ENCODE peak calls at places on chromosomes 11 and 22, in four cellular contexts. T, N, U and E are unnamed samples.

GRCh38 chr22:23193882-23194281 is 13.6 kb downstream of the BCR start:
- DNase-seq in T (no peak), N (peak; percentile 62), U (no peak), E (no peak)

GRCh38 chr11:61971177-61972111 is 4.0 kb upstream of the FTH1 start:
- DNase-seq in T (peak; percentile 96), N (peak; percentile 99), U (peak; percentile 100), E (peak; percentile 90)

GRCh38 chr11:119892311-119892808 is 163.4 kb upstream of the NECTIN1 start:
- DNase-seq in T (no peak), N (no peak), U (no peak), E (peak; percentile 90)

GRCh38 chr11:110990316-110990715 is 255.2 kb upstream of the POU2AF2 start:
- DNase-seq in T (no peak), N (no peak), U (no peak), E (no peak)

GRCh38 chr11:134124660-134125451 is 56.0 kb downstream of the JAM3 start:
- DNase-seq in T (peak; percentile 46), N (peak; percentile 71), U (peak; percentile 47), E (peak; percentile 78)

GRCh38 chr11:396948-397548 is 3.0 kb downstream of the PKP3 start:
- DNase-seq in T (peak; percentile 58), N (peak; percentile 71), U (peak; percentile 78), E (peak; percentile 56)

GRCh38 chr22:37431811-37432707 is 4.8 kb upstream of the ELFN2 start:
- DNase-seq in T (no peak), N (peak; percentile 100), U (peak; percentile 98), E (no peak)

GRCh38 chr11:122108192-122108799 is 7.7 kb downstream of the BLID start:
- DNase-seq in T (no peak), N (no peak), U (peak; percentile 73), E (peak; percentile 50)

GRCh38 chr22:19962909-19963806 is 21.5 kb upstream of the TXNRD2 start:
- DNase-seq in T (peak; percentile 92), N (peak; percentile 53), U (no peak), E (peak; percentile 50)

GRCh38 chr22:27113211-27114030 is 456.0 kb downstream of the MIAT start:
- DNase-seq in T (no peak), N (peak; percentile 99), U (peak; percentile 95), E (no peak)

GRCh38 chr11:133945087-133945974 is 11.4 kb downstream of the IGSF9B start:
- DNase-seq in T (no peak), N (peak; percentile 79), U (peak; percentile 69), E (peak; percentile 89)

GRCh38 chr11:72238040-72238450 is 5.9 kb downstream of the PHOX2A start:
- DNase-seq in T (peak; percentile 74), N (peak; percentile 61), U (peak; percentile 77), E (peak; percentile 94)

GRCh38 chr11:126781942-126782341 is 218.6 kb downstream of the KIRREL3 start:
- DNase-seq in T (no peak), N (no peak), U (no peak), E (no peak)

GRCh38 chr11:19729141-19729540 is 16.5 kb downstream of the NAV2 start:
- DNase-seq in T (no peak), N (no peak), U (no peak), E (no peak)

GRCh38 chr11:19394525-19395016 is 153.8 kb upstream of the E2F8 start:
- DNase-seq in T (no peak), N (no peak), U (no peak), E (no peak)

GRCh38 chr22:35317680-35318290 is 18.1 kb downstream of the TOM1 start:
- DNase-seq in T (no peak), N (no peak), U (no peak), E (no peak)

GRCh38 chr11:128814856-128815705 is 52.0 kb downstream of the KCNJ1 start:
- DNase-seq in T (no peak), N (peak; percentile 83), U (peak; percentile 93), E (no peak)

GRCh38 chr11:123251656-123252344 is 56.8 kb upstream of the CLMP start:
- DNase-seq in T (no peak), N (no peak), U (peak; percentile 88), E (no peak)

GRCh38 chr11:109590782-109591181 is 168.8 kb downstream of the C11orf87 start:
- DNase-seq in T (no peak), N (peak; percentile 17), U (no peak), E (no peak)

GRCh38 chr22:35231585-35232084 is 25.7 kb upstream of the HMGXB4 start:
- DNase-seq in T (peak; percentile 79), N (peak; percentile 52), U (peak; percentile 76), E (peak; percentile 67)

GRCh38 chr11:72983560-72983959 is 158.6 kb downstream of the FCHSD2 start:
- DNase-seq in T (no peak), N (no peak), U (no peak), E (no peak)

GRCh38 chr22:28051787-28052356 is 132.8 kb upstream of the PITPNB start:
- DNase-seq in T (no peak), N (peak; percentile 51), U (peak; percentile 80), E (peak; percentile 82)

GRCh38 chr11:126310229-126310991 is 6.5 kb downstream of the DCPS start:
- DNase-seq in T (peak; percentile 73), N (peak; percentile 58), U (peak; percentile 85), E (peak; percentile 74)

GRCh38 chr22:48738204-48738980 is 1089.3 kb downstream of the BRD1 start:
- DNase-seq in T (no peak), N (no peak), U (no peak), E (no peak)
- H3K9me3 ChIP-seq in T (no peaks in the 10 kb centered on the region), N (no peaks in the 10 kb centered on the region), U (no peaks in the 10 kb centered on the region), E (peaks cover 12% of the 10 kb centered on the region)

GRCh38 chr11:32071811-32072210 is 19.1 kb upstream of the RCN1 start:
- DNase-seq in T (no peak), N (peak; percentile 84), U (peak; percentile 74), E (no peak)
- H3K27me3 ChIP-seq in T (peaks cover 11% of the 10 kb centered on the region), N (peaks cover 25% of the 10 kb centered on the region), U (peaks cover 4% of the 10 kb centered on the region), E (no peaks in the 10 kb centered on the region)

DNA sequence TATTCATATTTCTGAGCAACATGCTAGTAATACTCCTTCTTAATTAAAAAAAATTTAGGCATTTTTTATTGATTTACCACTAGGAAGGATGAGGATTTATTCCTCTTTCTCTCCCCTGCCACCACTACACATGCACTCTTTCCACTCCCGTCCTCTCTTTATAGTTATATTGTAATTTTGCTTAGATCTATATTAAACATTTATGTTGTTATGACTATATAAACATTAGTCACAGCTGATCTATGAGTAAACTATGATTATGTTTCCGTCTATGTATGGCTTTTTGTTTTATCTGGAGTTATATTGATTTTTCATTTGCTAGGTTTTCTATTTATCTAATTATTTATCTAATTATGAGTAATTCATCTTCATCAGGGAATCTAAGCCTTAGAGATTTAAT is 17.8 kb downstream of the CCDC15 start:
- DNase-seq in T (no peak), N (no peak), U (no peak), E (no peak)
- TF ChIP-seq CTCF in T (no peak), N (no peak), U (no peak), E (no peak)

GRCh38 chr22:31938258-31938657 is 6.1 kb upstream of the YWHAH start:
- DNase-seq in T (no peak), N (no peak), U (no peak), E (no peak)
- H3K9me3 ChIP-seq in T (no peaks in the 10 kb centered on the region), N (no peaks in the 10 kb centered on the region), U (no peaks in the 10 kb centered on the region), E (no peaks in the 10 kb centered on the region)

GRCh38 chr11:2134022-2135010 is 4.9 kb downstream of the IGF2 start:
- DNase-seq in T (no peak), N (no peak), U (no peak), E (peak; percentile 30)

GRCh38 chr11:2132229-2132620 is 7.0 kb downstream of the IGF2 start:
- DNase-seq in T (no peak), N (no peak), U (no peak), E (peak; percentile 9)

GRCh38 chr11:2135018-2135569 is 4.1 kb downstream of the IGF2 start:
- DNase-seq in T (no peak), N (no peak), U (no peak), E (peak; percentile 14)

GRCh38 chr11:2132874-2133480 is 6.2 kb downstream of the IGF2 start:
- DNase-seq in T (no peak), N (no peak), U (no peak), E (peak; percentile 51)

DNA sequence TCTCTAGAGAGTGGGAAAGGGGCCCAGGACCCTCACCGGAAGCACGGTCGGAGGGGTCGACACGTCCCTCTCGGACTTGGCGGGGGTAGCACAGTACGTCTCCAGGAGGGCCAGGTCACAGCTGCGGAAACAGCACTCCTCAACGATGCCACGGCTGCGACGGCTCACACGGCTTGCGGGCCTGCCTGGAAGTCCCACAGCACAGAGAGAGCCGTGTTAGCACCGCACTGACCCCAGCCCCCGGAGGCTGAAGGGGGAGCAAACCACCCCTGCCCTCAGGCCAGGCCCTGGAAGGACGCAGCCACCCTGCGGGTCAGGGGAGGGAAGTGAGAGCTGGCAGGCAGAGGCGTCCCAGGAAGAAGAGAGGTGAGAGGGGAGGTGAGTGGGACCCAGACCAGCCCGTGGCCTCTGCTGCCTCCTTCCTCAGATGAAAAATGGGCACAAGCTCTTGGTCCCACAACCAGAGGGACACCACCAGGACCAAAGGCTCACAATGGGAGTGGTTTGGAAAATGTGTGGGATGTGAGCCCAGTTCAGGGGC is 5.6 kb downstream of the IGF2 start:
- DNase-seq in T (no peak), N (no peak), U (no peak), E (peak; percentile 17)
- H3K27me3 ChIP-seq in T (peaks cover 65% of the 10 kb centered on the region), N (peaks cover 12% of the 10 kb centered on the region), U (peaks cover 13% of the 10 kb centered on the region), E (no peaks in the 10 kb centered on the region)